ENCODE peak calls at places on chromosomes 16 and 17, in seven cellular contexts. One of them, this sample, is unnamed.

GRCh38 chr16:49619811-49620157 is 236.1 kb downstream of the ZNF423 start:
- DNase-seq in left ventricle myocardium inferior: no peak
- DNase-seq in cardiac muscle cell: no peak
- DNase-seq in fibroblast of pulmonary artery: no peak
- DNase-seq in tibial artery: no peak
- DNase-seq in ascending aorta: no peak
- DNase-seq in sigmoid colon: peak; percentile 50
- DNase-seq in this sample: no peak

GRCh38 chr16:2473425-2473926 is 1.5 kb upstream of the TBC1D24 start:
- DNase-seq in left ventricle myocardium inferior: no peak
- DNase-seq in cardiac muscle cell: no peak
- DNase-seq in fibroblast of pulmonary artery: no peak
- DNase-seq in tibial artery: no peak
- DNase-seq in ascending aorta: no peak
- DNase-seq in sigmoid colon: no peak
- DNase-seq in this sample: no peak

GRCh38 chr17:58521680-58522079 is 7.2 kb upstream of the MTMR4 start:
- DNase-seq in left ventricle myocardium inferior: no peak
- DNase-seq in cardiac muscle cell: no peak
- DNase-seq in fibroblast of pulmonary artery: no peak
- DNase-seq in tibial artery: no peak
- DNase-seq in ascending aorta: no peak
- DNase-seq in sigmoid colon: no peak
- DNase-seq in this sample: no peak

GRCh38 chr16:2709588-2709984 is 10.4 kb downstream of the PRSS27 start:
- DNase-seq in left ventricle myocardium inferior: no peak
- DNase-seq in cardiac muscle cell: no peak
- DNase-seq in fibroblast of pulmonary artery: no peak
- DNase-seq in tibial artery: no peak
- DNase-seq in ascending aorta: no peak
- DNase-seq in sigmoid colon: no peak
- DNase-seq in this sample: peak; percentile 40

GRCh38 chr17:18031955-18032354 is 7.0 kb downstream of the ATPAF2 start:
- DNase-seq in left ventricle myocardium inferior: no peak
- DNase-seq in cardiac muscle cell: no peak
- DNase-seq in fibroblast of pulmonary artery: peak; percentile 58
- DNase-seq in tibial artery: peak; percentile 25
- DNase-seq in ascending aorta: no peak
- DNase-seq in sigmoid colon: no peak
- DNase-seq in this sample: no peak

GRCh38 chr16:53664724-53665345 is 38.8 kb downstream of the RPGRIP1L start:
- DNase-seq in left ventricle myocardium inferior: no peak
- DNase-seq in cardiac muscle cell: peak; percentile 5
- DNase-seq in fibroblast of pulmonary artery: peak; percentile 83
- DNase-seq in tibial artery: no peak
- DNase-seq in ascending aorta: no peak
- DNase-seq in sigmoid colon: no peak
- DNase-seq in this sample: no peak

GRCh38 chr16:57815987-57816745 is 13.9 kb upstream of the KIFC3 start:
- DNase-seq in left ventricle myocardium inferior: peak; percentile 88
- DNase-seq in cardiac muscle cell: peak; percentile 51
- DNase-seq in fibroblast of pulmonary artery: peak; percentile 92
- DNase-seq in tibial artery: peak; percentile 96
- DNase-seq in ascending aorta: peak; percentile 86
- DNase-seq in sigmoid colon: peak; percentile 96
- DNase-seq in this sample: peak; percentile 95

GRCh38 chr17:62657664-62658063 is 30.2 kb downstream of the MRC2 start:
- DNase-seq in left ventricle myocardium inferior: no peak
- DNase-seq in cardiac muscle cell: no peak
- DNase-seq in fibroblast of pulmonary artery: no peak
- DNase-seq in tibial artery: peak; percentile 45
- DNase-seq in ascending aorta: no peak
- DNase-seq in sigmoid colon: peak; percentile 49
- DNase-seq in this sample: no peak

GRCh38 chr16:88736088-88736487 is 29.8 kb downstream of the CTU2 start:
- DNase-seq in left ventricle myocardium inferior: no peak
- DNase-seq in cardiac muscle cell: no peak
- DNase-seq in fibroblast of pulmonary artery: no peak
- DNase-seq in tibial artery: no peak
- DNase-seq in ascending aorta: no peak
- DNase-seq in sigmoid colon: no peak
- DNase-seq in this sample: no peak

GRCh38 chr17:72502111-72502939 is 381.5 kb downstream of the SOX9 start:
- DNase-seq in left ventricle myocardium inferior: no peak
- DNase-seq in cardiac muscle cell: no peak
- DNase-seq in fibroblast of pulmonary artery: peak; percentile 62
- DNase-seq in tibial artery: no peak
- DNase-seq in ascending aorta: no peak
- DNase-seq in sigmoid colon: no peak
- DNase-seq in this sample: no peak

GRCh38 chr16:10126686-10127085 is 55.5 kb downstream of the GRIN2A start:
- DNase-seq in left ventricle myocardium inferior: no peak
- DNase-seq in cardiac muscle cell: no peak
- DNase-seq in fibroblast of pulmonary artery: peak; percentile 3
- DNase-seq in tibial artery: no peak
- DNase-seq in ascending aorta: no peak
- DNase-seq in sigmoid colon: no peak
- DNase-seq in this sample: no peak

GRCh38 chr16:51538707-51539604 is 387.9 kb upstream of the SALL1 start:
- DNase-seq in left ventricle myocardium inferior: no peak
- DNase-seq in cardiac muscle cell: no peak
- DNase-seq in fibroblast of pulmonary artery: peak; percentile 85
- DNase-seq in tibial artery: no peak
- DNase-seq in ascending aorta: no peak
- DNase-seq in sigmoid colon: no peak
- DNase-seq in this sample: no peak

GRCh38 chr16:67339453-67339852 is 12.8 kb downstream of the LRRC36 start:
- DNase-seq in left ventricle myocardium inferior: no peak
- DNase-seq in cardiac muscle cell: no peak
- DNase-seq in fibroblast of pulmonary artery: peak; percentile 56
- DNase-seq in tibial artery: no peak
- DNase-seq in ascending aorta: no peak
- DNase-seq in sigmoid colon: no peak
- DNase-seq in this sample: no peak

GRCh38 chr17:45584092-45585036 is 93.8 kb upstream of the PLEKHM1 start:
- DNase-seq in left ventricle myocardium inferior: peak; percentile 26
- DNase-seq in cardiac muscle cell: peak; percentile 72
- DNase-seq in fibroblast of pulmonary artery: peak; percentile 39
- DNase-seq in tibial artery: peak; percentile 71
- DNase-seq in ascending aorta: peak; percentile 24
- DNase-seq in sigmoid colon: peak; percentile 77
- DNase-seq in this sample: peak; percentile 85

GRCh38 chr16:910181-910580 is 60.6 kb downstream of the LMF1 start:
- DNase-seq in left ventricle myocardium inferior: no peak
- DNase-seq in cardiac muscle cell: no peak
- DNase-seq in fibroblast of pulmonary artery: no peak
- DNase-seq in tibial artery: no peak
- DNase-seq in ascending aorta: no peak
- DNase-seq in sigmoid colon: no peak
- DNase-seq in this sample: no peak

GRCh38 chr17:31778538-31778937 is 80.5 kb downstream of the COPRS start:
- DNase-seq in left ventricle myocardium inferior: no peak
- DNase-seq in cardiac muscle cell: no peak
- DNase-seq in fibroblast of pulmonary artery: no peak
- DNase-seq in tibial artery: no peak
- DNase-seq in ascending aorta: no peak
- DNase-seq in sigmoid colon: no peak
- DNase-seq in this sample: no peak

GRCh38 chr17:77098884-77099545 is 41.8 kb upstream of the SEC14L1 start:
- DNase-seq in left ventricle myocardium inferior: no peak
- DNase-seq in cardiac muscle cell: no peak
- DNase-seq in fibroblast of pulmonary artery: peak; percentile 94
- DNase-seq in tibial artery: peak; percentile 74
- DNase-seq in ascending aorta: no peak
- DNase-seq in sigmoid colon: peak; percentile 84
- DNase-seq in this sample: no peak

GRCh38 chr17:35898283-35899070 is 18.3 kb upstream of the CCL5 start:
- DNase-seq in left ventricle myocardium inferior: peak; percentile 28
- DNase-seq in cardiac muscle cell: no peak
- DNase-seq in fibroblast of pulmonary artery: no peak
- DNase-seq in tibial artery: peak; percentile 56
- DNase-seq in ascending aorta: no peak
- DNase-seq in sigmoid colon: no peak
- DNase-seq in this sample: no peak

GRCh38 chr17:16900288-16900882 is 71.5 kb downstream of the TNFRSF13B start:
- DNase-seq in left ventricle myocardium inferior: no peak
- DNase-seq in cardiac muscle cell: no peak
- DNase-seq in fibroblast of pulmonary artery: no peak
- DNase-seq in tibial artery: no peak
- DNase-seq in ascending aorta: no peak
- DNase-seq in sigmoid colon: no peak
- DNase-seq in this sample: no peak

GRCh38 chr16:28923652-28924398 is 1.2 kb downstream of the RABEP2 start:
- DNase-seq in left ventricle myocardium inferior: no peak
- DNase-seq in cardiac muscle cell: peak; percentile 34
- DNase-seq in fibroblast of pulmonary artery: no peak
- DNase-seq in tibial artery: no peak
- DNase-seq in ascending aorta: no peak
- DNase-seq in sigmoid colon: no peak
- DNase-seq in this sample: no peak

GRCh38 chr17:41324180-41325075 is 8.9 kb upstream of the KRTAP17-1 start:
- DNase-seq in left ventricle myocardium inferior: no peak
- DNase-seq in cardiac muscle cell: peak; percentile 39
- DNase-seq in fibroblast of pulmonary artery: peak; percentile 3
- DNase-seq in tibial artery: no peak
- DNase-seq in ascending aorta: no peak
- DNase-seq in sigmoid colon: no peak
- DNase-seq in this sample: no peak
- TF ChIP-seq CTCF in left ventricle myocardium inferior: no peak
- TF ChIP-seq CTCF in cardiac muscle cell: no peak
- TF ChIP-seq CTCF in fibroblast of pulmonary artery: peak; percentile 11
- TF ChIP-seq CTCF in tibial artery: no peak
- TF ChIP-seq CTCF in ascending aorta: no peak
- TF ChIP-seq CTCF in sigmoid colon: no peak
- TF ChIP-seq CTCF in this sample: no peak

GRCh38 chr17:29042026-29042678 is 789 bp upstream of the PIPOX start:
- DNase-seq in left ventricle myocardium inferior: no peak
- DNase-seq in cardiac muscle cell: no peak
- DNase-seq in fibroblast of pulmonary artery: no peak
- DNase-seq in tibial artery: no peak
- DNase-seq in ascending aorta: no peak
- DNase-seq in sigmoid colon: no peak
- DNase-seq in this sample: no peak

GRCh38 chr17:29045026-29045425 is 2.1 kb downstream of the PIPOX start:
- DNase-seq in left ventricle myocardium inferior: no peak
- DNase-seq in cardiac muscle cell: no peak
- DNase-seq in fibroblast of pulmonary artery: no peak
- DNase-seq in tibial artery: no peak
- DNase-seq in ascending aorta: no peak
- DNase-seq in sigmoid colon: no peak
- DNase-seq in this sample: no peak

GRCh38 chr17:29043539-29044165 is 711 bp downstream of the PIPOX start:
- DNase-seq in left ventricle myocardium inferior: no peak
- DNase-seq in cardiac muscle cell: no peak
- DNase-seq in fibroblast of pulmonary artery: no peak
- DNase-seq in tibial artery: no peak
- DNase-seq in ascending aorta: no peak
- DNase-seq in sigmoid colon: no peak
- DNase-seq in this sample: no peak

GRCh38 chr17:29041091-29041490 is 1.9 kb upstream of the PIPOX start:
- DNase-seq in left ventricle myocardium inferior: no peak
- DNase-seq in cardiac muscle cell: no peak
- DNase-seq in fibroblast of pulmonary artery: no peak
- DNase-seq in tibial artery: no peak
- DNase-seq in ascending aorta: no peak
- DNase-seq in sigmoid colon: no peak
- DNase-seq in this sample: no peak

DNA sequence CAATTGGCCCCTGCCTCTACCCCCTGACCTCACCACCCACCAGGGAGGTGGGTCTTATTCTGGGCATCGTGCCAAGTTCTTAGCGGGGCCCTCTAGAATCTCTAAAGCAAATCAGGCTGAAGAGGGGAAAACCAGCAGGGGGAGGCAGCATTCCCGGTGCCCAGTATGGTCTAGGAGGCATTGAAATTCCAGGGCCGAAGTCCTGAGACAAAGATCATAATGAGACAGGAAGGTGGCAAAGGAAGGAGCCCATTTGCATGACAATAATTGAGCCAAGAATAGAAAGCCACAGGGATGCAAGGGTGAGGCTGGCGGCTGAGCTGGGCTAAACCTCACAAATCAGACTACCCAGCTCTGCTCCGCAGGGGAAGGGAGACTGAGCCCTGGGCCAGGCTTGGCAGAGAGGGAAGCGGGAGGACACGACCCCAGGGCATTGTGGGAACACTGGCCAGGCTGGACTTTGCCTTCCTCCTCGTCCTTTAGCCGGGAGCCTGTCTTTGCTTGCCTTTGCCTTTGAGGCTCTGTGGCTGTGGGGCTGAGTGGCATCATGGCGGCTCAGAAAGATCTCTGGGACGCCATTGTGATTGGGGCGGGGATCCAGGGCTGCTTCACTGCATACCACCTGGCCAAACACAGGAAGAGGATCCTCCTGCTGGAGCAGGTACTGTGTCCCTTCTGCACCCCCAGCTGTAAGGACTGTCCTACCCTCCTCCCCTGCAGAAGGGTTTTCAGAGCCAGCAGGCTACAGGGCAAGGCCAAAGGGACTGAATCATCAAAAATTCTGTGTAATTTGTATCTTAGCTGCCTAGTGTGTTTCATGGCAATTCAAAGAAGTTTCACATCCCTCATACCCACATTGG is at the start of gene PIPOX:
- DNase-seq in left ventricle myocardium inferior: no peak
- DNase-seq in cardiac muscle cell: peak; percentile 85
- DNase-seq in fibroblast of pulmonary artery: peak; percentile 66
- DNase-seq in tibial artery: no peak
- DNase-seq in ascending aorta: no peak
- DNase-seq in sigmoid colon: no peak
- DNase-seq in this sample: no peak
- TF ChIP-seq CTCF in left ventricle myocardium inferior: no peak
- TF ChIP-seq CTCF in cardiac muscle cell: peak; percentile 43
- TF ChIP-seq CTCF in fibroblast of pulmonary artery: peak; percentile 17
- TF ChIP-seq CTCF in tibial artery: no peak
- TF ChIP-seq CTCF in ascending aorta: no peak
- TF ChIP-seq CTCF in sigmoid colon: no peak
- TF ChIP-seq CTCF in this sample: no peak

DNA sequence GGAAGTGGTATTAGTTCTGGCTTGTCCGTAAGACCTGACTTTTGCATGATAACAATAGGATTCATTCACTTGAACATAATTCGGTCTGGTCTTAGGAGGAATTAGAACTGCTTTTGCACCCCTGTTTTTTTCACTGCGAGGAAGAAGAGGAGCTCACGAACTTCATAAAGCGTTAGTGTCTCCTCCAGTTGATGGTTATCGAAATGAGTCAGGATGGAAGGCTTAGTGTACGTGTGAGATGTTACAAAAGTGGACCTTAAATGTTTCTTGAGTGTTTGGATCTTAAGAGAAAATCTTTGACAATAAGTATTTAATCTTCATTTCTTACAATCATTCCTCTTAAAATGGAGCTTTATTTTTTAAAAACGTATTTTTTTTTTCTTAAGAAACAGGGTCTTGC is 52.8 kb downstream of the USP10 start:
- DNase-seq in left ventricle myocardium inferior: no peak
- DNase-seq in cardiac muscle cell: no peak
- DNase-seq in fibroblast of pulmonary artery: no peak
- DNase-seq in tibial artery: no peak
- DNase-seq in ascending aorta: no peak
- DNase-seq in sigmoid colon: no peak
- DNase-seq in this sample: no peak
- TF ChIP-seq CTCF in left ventricle myocardium inferior: no peak
- TF ChIP-seq CTCF in cardiac muscle cell: no peak
- TF ChIP-seq CTCF in fibroblast of pulmonary artery: no peak
- TF ChIP-seq CTCF in tibial artery: no peak
- TF ChIP-seq CTCF in ascending aorta: no peak
- TF ChIP-seq CTCF in sigmoid colon: no peak
- TF ChIP-seq CTCF in this sample: no peak

GRCh38 chr16:75305364-75306101 is 54.1 kb upstream of the BCAR1 start:
- DNase-seq in left ventricle myocardium inferior: peak; percentile 40
- DNase-seq in cardiac muscle cell: peak; percentile 26
- DNase-seq in fibroblast of pulmonary artery: peak; percentile 100
- DNase-seq in tibial artery: peak; percentile 90
- DNase-seq in ascending aorta: peak; percentile 62
- DNase-seq in sigmoid colon: peak; percentile 90
- DNase-seq in this sample: peak; percentile 78
- TF ChIP-seq CTCF in left ventricle myocardium inferior: no peak
- TF ChIP-seq CTCF in cardiac muscle cell: no peak
- TF ChIP-seq CTCF in fibroblast of pulmonary artery: peak; percentile 18
- TF ChIP-seq CTCF in tibial artery: no peak
- TF ChIP-seq CTCF in ascending aorta: no peak
- TF ChIP-seq CTCF in sigmoid colon: no peak
- TF ChIP-seq CTCF in this sample: no peak

This sample was measured in left lung.